ENCODE peak calls at places on chromosome 22, in four cellular contexts. H is MM.1S, I is OCI-LY7, M is HCT116. W is an unnamed sample.

GRCh38 chr22:28759861-28760560 is 12.5 kb upstream of the CCDC117 start:
- DNase-seq in H (peak), I (peak), M (no peak), W (peak)

GRCh38 chr22:22452996-22453686 is 55.4 kb downstream of the ZNF280B start:
- DNase-seq in H (peak), I (no peak), M (no peak), W (no peak)

GRCh38 chr22:22368516-22368915 is 123.9 kb downstream of the VPREB1 start:
- DNase-seq in H (no peak), I (no peak), M (no peak), W (no peak)

GRCh38 chr22:45529097-45529496 is 26.4 kb downstream of the FBLN1 start:
- DNase-seq in H (no peak), I (no peak), M (no peak), W (no peak)

GRCh38 chr22:37484115-37485005 is 1.8 kb downstream of the MFNG start:
- DNase-seq in H (peak), I (peak), M (no peak), W (no peak)

GRCh38 chr22:17346578-17346977 is 22.7 kb upstream of the CECR2 start:
- DNase-seq in H (no peak), I (no peak), M (no peak), W (no peak)

GRCh38 chr22:23146842-23147205 is 1.5 kb downstream of the RAB36 start:
- DNase-seq in H (no peak), I (no peak), M (no peak), W (no peak)

GRCh38 chr22:38418589-38418988 is 36.4 kb downstream of the KCNJ4 start:
- DNase-seq in H (no peak), I (no peak), M (no peak), W (no peak)

GRCh38 chr22:39556970-39557811 is 13.4 kb upstream of the CACNA1I start:
- DNase-seq in H (no peak), I (no peak), M (no peak), W (peak)

GRCh38 chr22:38758276-38758945 is 2.6 kb upstream of the SUN2 start:
- DNase-seq in H (no peak), I (no peak), M (no peak), W (no peak)

GRCh38 chr22:39522567-39523300 is 2.4 kb downstream of the ATF4 start:
- DNase-seq in H (no peak), I (peak), M (no peak), W (no peak)

GRCh38 chr22:24578355-24579241 is 14.3 kb downstream of the LRRC75B start:
- DNase-seq in H (no peak), I (no peak), M (no peak), W (no peak)

GRCh38 chr22:28222976-28223375 is 303.9 kb upstream of the PITPNB start:
- DNase-seq in H (no peak), I (no peak), M (no peak), W (no peak)

GRCh38 chr22:20549232-20549841 is 41.9 kb downstream of the MED15 start:
- DNase-seq in H (no peak), I (no peak), M (no peak), W (peak)

GRCh38 chr22:20406686-20407408 is 12.9 kb downstream of the ZNF74 start:
- DNase-seq in H (no peak), I (no peak), M (no peak), W (no peak)

GRCh38 chr22:40178417-40179409 is 988 bp downstream of the TNRC6B start:
- DNase-seq in H (peak), I (peak), M (no peak), W (peak)

GRCh38 chr22:22164541-22165272 is 79.9 kb upstream of the VPREB1 start:
- DNase-seq in H (no peak), I (peak), M (no peak), W (peak)

GRCh38 chr22:22840778-22841177 is 46.8 kb upstream of the IGLL5 start:
- DNase-seq in H (no peak), I (no peak), M (no peak), W (no peak)

GRCh38 chr22:17199131-17199731 is 20.0 kb downstream of the ADA2 start:
- DNase-seq in H (no peak), I (no peak), M (no peak), W (peak)

GRCh38 chr22:42747701-42748513 is 27.2 kb upstream of the A4GALT start:
- DNase-seq in H (no peak), I (no peak), M (no peak), W (no peak)

GRCh38 chr22:43094085-43094484 is 4.9 kb upstream of the TTLL1 start:
- DNase-seq in H (no peak), I (peak), M (no peak), W (no peak)

GRCh38 chr22:41681616-41682015 is 7.1 kb downstream of the SNU13 start:
- DNase-seq in H (no peak), I (peak), M (no peak), W (no peak)

DNA sequence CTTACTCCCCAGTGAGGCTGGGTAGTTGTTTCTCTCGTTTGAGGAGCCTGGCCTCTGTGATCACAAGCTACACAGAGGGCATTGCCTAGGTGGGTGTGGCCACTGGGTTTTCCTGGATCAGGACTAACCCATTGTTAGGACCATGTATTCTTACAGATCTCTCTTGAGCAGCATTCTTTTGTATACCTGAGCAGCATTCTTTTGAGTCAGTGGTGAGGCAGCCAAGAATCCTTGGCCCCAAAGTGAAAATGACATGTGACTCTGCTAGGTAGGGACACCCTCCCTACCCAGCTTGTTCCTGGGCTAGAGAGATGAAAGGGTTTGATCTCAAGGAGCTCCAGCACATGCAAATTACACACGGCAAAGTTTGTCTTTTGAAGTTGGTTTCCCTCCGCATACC is 55.1 kb upstream of the HORMAD2 start:
- DNase-seq in H (no peak), I (no peak), M (no peak), W (peak)
- H3K27ac ChIP-seq in H (no peak), I (no peak), M (no peak), W (no peak)

DNA sequence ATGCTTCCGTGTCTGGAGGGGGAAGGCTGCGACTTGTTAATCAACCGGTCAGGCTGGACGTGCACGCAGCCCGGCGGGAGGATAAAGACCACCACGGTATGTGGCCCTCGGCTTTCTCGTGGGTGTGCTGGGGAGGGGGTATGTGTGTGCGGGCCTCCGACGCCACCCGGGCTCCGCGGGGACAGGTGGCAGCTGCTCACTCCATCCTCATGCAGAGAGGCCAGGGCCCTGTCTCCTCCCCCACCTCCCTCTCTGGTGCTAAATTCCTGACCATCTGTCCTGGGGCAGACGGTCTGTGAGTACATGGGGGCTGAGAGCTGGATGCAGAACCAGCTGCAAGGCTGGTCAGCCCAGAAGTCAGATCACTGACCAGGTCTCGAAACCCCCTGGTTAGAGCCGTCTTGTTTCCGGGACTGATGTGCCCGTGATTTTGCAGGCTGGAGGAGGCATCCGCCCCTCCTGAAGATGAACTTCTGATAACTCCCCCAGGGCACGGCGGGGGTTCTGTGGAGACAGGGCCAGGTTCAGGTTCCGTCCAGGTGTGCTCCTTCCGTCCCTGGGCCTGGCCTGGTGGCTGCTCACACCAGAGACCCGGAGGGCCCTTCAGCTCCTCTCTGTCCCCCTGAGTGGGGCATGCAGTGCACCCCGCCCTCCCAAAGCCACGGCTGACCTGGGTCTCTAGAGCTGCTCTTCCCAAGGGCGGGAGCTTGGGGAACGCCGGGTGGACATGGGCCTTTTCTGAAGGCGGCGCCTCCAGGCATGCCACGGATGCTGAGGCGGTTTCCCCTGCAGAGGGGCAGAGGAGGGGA is 1119.7 kb downstream of the BRD1 start:
- DNase-seq in H (no peak), I (no peak), M (no peak), W (no peak)
- TF ChIP-seq EZH2phosphoT487 in H (no peak), I (no peak), M (no peak), W (no peak)

GRCh38 chr22:50083462-50084081 is 1.7 kb downstream of the MLC1 start:
- DNase-seq in H (no peak), I (no peak), M (no peak), W (no peak)

GRCh38 chr22:50082197-50082715 is 3.0 kb downstream of the MLC1 start:
- DNase-seq in H (peak), I (no peak), M (no peak), W (no peak)

GRCh38 chr22:50079689-50080465 is 5.3 kb downstream of the MLC1 start:
- DNase-seq in H (no peak), I (no peak), M (no peak), W (no peak)

GRCh38 chr22:50082961-50083461 is 2.2 kb downstream of the MLC1 start:
- DNase-seq in H (peak), I (no peak), M (no peak), W (no peak)

GRCh38 chr22:50081426-50082196 is 3.6 kb downstream of the MLC1 start:
- DNase-seq in H (no peak), I (no peak), M (no peak), W (no peak)
- H3K27ac ChIP-seq in H (no peak), I (no peak), M (no peak), W (no peak)

GRCh38 chr22:27046603-27047002 is 389.2 kb downstream of the MIAT start:
- DNase-seq in H (no peak), I (no peak), M (no peak), W (no peak)
- TF ChIP-seq EZH2phosphoT487 in H (no peak), I (no peak), M (no peak), W (no peak)

GRCh38 chr22:36442506-36443197 is 38.8 kb downstream of the TXN2 start:
- DNase-seq in H (no peak), I (no peak), M (no peak), W (no peak)
- H3K27ac ChIP-seq in H (no peak), I (no peak), M (no peak), W (no peak)

GRCh38 chr22:19117111-19117512 is 5.1 kb downstream of the DGCR2 start:
- DNase-seq in H (no peak), I (peak), M (no peak), W (no peak)
- TF ChIP-seq EZH2phosphoT487 in H (no peak), I (no peak), M (no peak), W (no peak)

GRCh38 chr22:32761251-32761903 is 40.1 kb upstream of the TIMP3 start:
- DNase-seq in H (no peak), I (no peak), M (no peak), W (no peak)
- H3K27ac ChIP-seq in H (no peak), I (no peak), M (no peak), W (no peak)

DNA sequence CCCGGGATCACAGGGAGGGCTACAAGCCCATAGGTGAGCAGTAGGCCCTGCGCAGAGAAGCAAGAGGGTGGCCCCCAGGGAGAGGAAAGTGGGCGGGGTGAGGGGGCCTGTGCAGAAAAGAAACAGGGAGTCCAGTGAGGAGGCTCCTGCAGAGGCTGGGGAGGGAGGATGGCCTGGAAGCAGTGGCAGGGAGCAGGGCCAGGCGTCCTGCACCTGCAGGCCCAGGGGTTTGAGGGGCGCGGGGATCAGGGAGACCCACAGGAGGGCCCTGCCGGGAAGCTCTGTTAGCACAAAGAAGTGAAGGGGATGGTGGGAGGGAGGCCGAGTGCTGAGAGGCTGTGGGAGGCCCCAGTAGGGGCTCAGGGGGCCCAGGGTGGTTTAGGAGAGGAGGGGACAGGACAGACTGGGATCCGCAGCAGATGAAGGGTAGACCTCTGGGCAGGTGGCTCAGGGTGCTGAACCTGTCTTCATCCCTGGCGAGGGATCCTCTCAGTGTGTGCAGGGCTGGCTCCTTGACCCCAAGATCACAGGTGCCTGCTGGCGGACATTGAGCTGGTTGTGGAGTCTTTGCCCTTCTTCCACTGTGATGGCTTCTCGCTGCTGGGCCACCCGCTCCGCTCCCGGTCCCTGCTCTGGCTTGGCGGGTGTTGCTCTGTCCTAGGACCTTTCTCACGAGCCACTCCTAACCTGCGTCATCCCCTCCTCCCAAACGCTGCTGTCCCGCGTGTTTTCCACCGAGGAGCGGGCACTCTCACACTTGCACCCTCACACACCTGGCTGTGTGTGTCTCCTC is 31.8 kb upstream of the CELSR1 start:
- DNase-seq in H (no peak), I (no peak), M (no peak), W (no peak)
- TF ChIP-seq EZH2phosphoT487 in H (no peak), I (no peak), M (no peak), W (no peak)

GRCh38 chr22:49825436-49825835 is 2.2 kb downstream of the BRD1 start:
- DNase-seq in H (no peak), I (no peak), M (no peak), W (no peak)
- H3K27ac ChIP-seq in H (no peak), I (no peak), M (peak), W (no peak)